ENCODE peak calls at places on chromosome 9, in seven cellular contexts. One of them, this sample, is unnamed.

GRCh38 chr9:114302727-114303126 is 20.2 kb upstream of the ORM1 start:
- DNase-seq in A673: no peak
- DNase-seq in colonic mucosa: peak
- DNase-seq in left ventricle myocardium inferior: no peak
- DNase-seq in pancreas: peak
- DNase-seq in upper lobe of right lung: peak
- DNase-seq in BE2C: no peak
- DNase-seq in this sample: no peak

GRCh38 chr9:33225319-33226152 is 14.4 kb upstream of the SPINK4 start:
- DNase-seq in BE2C: peak
- DNase-seq in left ventricle myocardium inferior: no peak
- DNase-seq in upper lobe of right lung: no peak
- DNase-seq in colonic mucosa: peak
- DNase-seq in pancreas: no peak
- DNase-seq in A673: peak
- DNase-seq in this sample: no peak

GRCh38 chr9:137032893-137033292 is 1.0 kb upstream of the FUT7 start:
- DNase-seq in pancreas: no peak
- DNase-seq in left ventricle myocardium inferior: peak
- DNase-seq in upper lobe of right lung: peak
- DNase-seq in colonic mucosa: no peak
- DNase-seq in BE2C: no peak
- DNase-seq in A673: no peak
- DNase-seq in this sample: no peak

GRCh38 chr9:38421498-38422211 is 2.6 kb downstream of the IGFBPL1 start:
- DNase-seq in BE2C: peak
- DNase-seq in left ventricle myocardium inferior: no peak
- DNase-seq in A673: peak
- DNase-seq in upper lobe of right lung: no peak
- DNase-seq in colonic mucosa: no peak
- DNase-seq in pancreas: no peak
- DNase-seq in this sample: no peak

GRCh38 chr9:3447143-3447542 is 78.7 kb downstream of the RFX3 start:
- DNase-seq in upper lobe of right lung: no peak
- DNase-seq in A673: no peak
- DNase-seq in colonic mucosa: no peak
- DNase-seq in left ventricle myocardium inferior: no peak
- DNase-seq in BE2C: no peak
- DNase-seq in pancreas: no peak
- DNase-seq in this sample: no peak

GRCh38 chr9:119951090-119951489 is 581.9 kb upstream of the BRINP1 start:
- DNase-seq in BE2C: no peak
- DNase-seq in left ventricle myocardium inferior: no peak
- DNase-seq in colonic mucosa: no peak
- DNase-seq in upper lobe of right lung: no peak
- DNase-seq in pancreas: no peak
- DNase-seq in A673: no peak
- DNase-seq in this sample: no peak

GRCh38 chr9:73006986-73007385 is 54.1 kb upstream of the ALDH1A1 start:
- DNase-seq in BE2C: no peak
- DNase-seq in upper lobe of right lung: no peak
- DNase-seq in pancreas: no peak
- DNase-seq in colonic mucosa: no peak
- DNase-seq in left ventricle myocardium inferior: no peak
- DNase-seq in A673: no peak
- DNase-seq in this sample: no peak

GRCh38 chr9:79026311-79026710 is 545.5 kb upstream of the TLE4 start:
- DNase-seq in colonic mucosa: no peak
- DNase-seq in A673: no peak
- DNase-seq in pancreas: no peak
- DNase-seq in upper lobe of right lung: no peak
- DNase-seq in left ventricle myocardium inferior: no peak
- DNase-seq in BE2C: no peak
- DNase-seq in this sample: no peak

GRCh38 chr9:134306583-134307222 is 19.6 kb upstream of the RXRA start:
- DNase-seq in upper lobe of right lung: peak
- DNase-seq in left ventricle myocardium inferior: peak
- DNase-seq in BE2C: no peak
- DNase-seq in pancreas: no peak
- DNase-seq in colonic mucosa: no peak
- DNase-seq in A673: no peak
- DNase-seq in this sample: peak

GRCh38 chr9:297104-297794 is 82.6 kb downstream of the DOCK8 start:
- DNase-seq in BE2C: no peak
- DNase-seq in colonic mucosa: peak
- DNase-seq in upper lobe of right lung: peak
- DNase-seq in left ventricle myocardium inferior: no peak
- DNase-seq in A673: no peak
- DNase-seq in pancreas: no peak
- DNase-seq in this sample: peak

GRCh38 chr9:68492801-68493200 is 47.9 kb downstream of the TMEM252 start:
- DNase-seq in colonic mucosa: no peak
- DNase-seq in left ventricle myocardium inferior: no peak
- DNase-seq in upper lobe of right lung: no peak
- DNase-seq in A673: no peak
- DNase-seq in pancreas: no peak
- DNase-seq in BE2C: no peak
- DNase-seq in this sample: no peak

GRCh38 chr9:69198526-69199250 is 24.6 kb downstream of the TJP2 start:
- DNase-seq in upper lobe of right lung: no peak
- DNase-seq in left ventricle myocardium inferior: no peak
- DNase-seq in pancreas: no peak
- DNase-seq in A673: no peak
- DNase-seq in BE2C: no peak
- DNase-seq in colonic mucosa: no peak
- DNase-seq in this sample: no peak

GRCh38 chr9:1125741-1126140 is 75.6 kb downstream of the DMRT2 start:
- DNase-seq in BE2C: no peak
- DNase-seq in left ventricle myocardium inferior: no peak
- DNase-seq in colonic mucosa: no peak
- DNase-seq in pancreas: no peak
- DNase-seq in A673: no peak
- DNase-seq in upper lobe of right lung: no peak
- DNase-seq in this sample: no peak

GRCh38 chr9:137313956-137314560 is 12.0 kb upstream of the NRARP start:
- DNase-seq in BE2C: no peak
- DNase-seq in colonic mucosa: no peak
- DNase-seq in left ventricle myocardium inferior: peak
- DNase-seq in upper lobe of right lung: peak
- DNase-seq in pancreas: peak
- DNase-seq in A673: no peak
- DNase-seq in this sample: peak

GRCh38 chr9:86965627-86966395 is 18.5 kb upstream of the GAS1 start:
- DNase-seq in left ventricle myocardium inferior: no peak
- DNase-seq in upper lobe of right lung: no peak
- DNase-seq in BE2C: no peak
- DNase-seq in colonic mucosa: no peak
- DNase-seq in A673: no peak
- DNase-seq in pancreas: no peak
- DNase-seq in this sample: no peak

GRCh38 chr9:114394523-114395193 is 6.9 kb upstream of the AKNA start:
- DNase-seq in colonic mucosa: no peak
- DNase-seq in BE2C: no peak
- DNase-seq in pancreas: no peak
- DNase-seq in A673: no peak
- DNase-seq in left ventricle myocardium inferior: no peak
- DNase-seq in upper lobe of right lung: no peak
- DNase-seq in this sample: peak

GRCh38 chr9:110897899-110898298 is 140.4 kb downstream of the LPAR1 start:
- DNase-seq in upper lobe of right lung: no peak
- DNase-seq in BE2C: no peak
- DNase-seq in A673: no peak
- DNase-seq in left ventricle myocardium inferior: no peak
- DNase-seq in colonic mucosa: no peak
- DNase-seq in pancreas: no peak
- DNase-seq in this sample: no peak

GRCh38 chr9:89872913-89873707 is 268.3 kb downstream of the GADD45G start:
- DNase-seq in A673: no peak
- DNase-seq in BE2C: no peak
- DNase-seq in colonic mucosa: no peak
- DNase-seq in upper lobe of right lung: peak
- DNase-seq in pancreas: no peak
- DNase-seq in left ventricle myocardium inferior: no peak
- DNase-seq in this sample: no peak

GRCh38 chr9:108045851-108046250 is 556.3 kb upstream of the KLF4 start:
- DNase-seq in A673: no peak
- DNase-seq in upper lobe of right lung: no peak
- DNase-seq in left ventricle myocardium inferior: no peak
- DNase-seq in pancreas: no peak
- DNase-seq in colonic mucosa: no peak
- DNase-seq in BE2C: no peak
- DNase-seq in this sample: no peak

GRCh38 chr9:89905628-89906338 is 301.0 kb downstream of the GADD45G start:
- DNase-seq in upper lobe of right lung: no peak
- DNase-seq in A673: no peak
- DNase-seq in left ventricle myocardium inferior: no peak
- DNase-seq in BE2C: no peak
- DNase-seq in pancreas: no peak
- DNase-seq in colonic mucosa: no peak
- DNase-seq in this sample: no peak

GRCh38 chr9:112032733-112033132 is 136.1 kb downstream of the UGCG start:
- DNase-seq in pancreas: no peak
- DNase-seq in BE2C: no peak
- DNase-seq in colonic mucosa: no peak
- DNase-seq in A673: peak
- DNase-seq in left ventricle myocardium inferior: no peak
- DNase-seq in upper lobe of right lung: no peak
- DNase-seq in this sample: no peak

GRCh38 chr9:16744386-16744785 is 126.1 kb downstream of the BNC2 start:
- DNase-seq in colonic mucosa: no peak
- DNase-seq in upper lobe of right lung: no peak
- DNase-seq in A673: no peak
- DNase-seq in pancreas: no peak
- DNase-seq in left ventricle myocardium inferior: no peak
- DNase-seq in BE2C: no peak
- DNase-seq in this sample: peak

GRCh38 chr9:6055213-6055612 is 39.8 kb upstream of the RANBP6 start:
- DNase-seq in A673: peak
- DNase-seq in pancreas: no peak
- DNase-seq in upper lobe of right lung: no peak
- DNase-seq in colonic mucosa: peak
- DNase-seq in left ventricle myocardium inferior: no peak
- DNase-seq in BE2C: peak
- DNase-seq in this sample: no peak
- TF ChIP-seq CTCF in A673: peak
- TF ChIP-seq CTCF in pancreas: peak
- TF ChIP-seq CTCF in upper lobe of right lung: peak
- TF ChIP-seq CTCF in colonic mucosa: peak
- TF ChIP-seq CTCF in left ventricle myocardium inferior: peak
- TF ChIP-seq CTCF in BE2C: peak
- TF ChIP-seq CTCF in this sample: no peak

GRCh38 chr9:132998861-132999635 is 20.6 kb downstream of the GFI1B start:
- DNase-seq in pancreas: no peak
- DNase-seq in BE2C: no peak
- DNase-seq in upper lobe of right lung: no peak
- DNase-seq in A673: no peak
- DNase-seq in colonic mucosa: no peak
- DNase-seq in left ventricle myocardium inferior: no peak
- DNase-seq in this sample: no peak
- H3K4me3 ChIP-seq in pancreas: no peak
- H3K4me3 ChIP-seq in BE2C: no peak
- H3K4me3 ChIP-seq in upper lobe of right lung: no peak
- H3K4me3 ChIP-seq in A673: no peak
- H3K4me3 ChIP-seq in colonic mucosa: no peak
- H3K4me3 ChIP-seq in left ventricle myocardium inferior: no peak
- H3K4me3 ChIP-seq in this sample: no peak

DNA sequence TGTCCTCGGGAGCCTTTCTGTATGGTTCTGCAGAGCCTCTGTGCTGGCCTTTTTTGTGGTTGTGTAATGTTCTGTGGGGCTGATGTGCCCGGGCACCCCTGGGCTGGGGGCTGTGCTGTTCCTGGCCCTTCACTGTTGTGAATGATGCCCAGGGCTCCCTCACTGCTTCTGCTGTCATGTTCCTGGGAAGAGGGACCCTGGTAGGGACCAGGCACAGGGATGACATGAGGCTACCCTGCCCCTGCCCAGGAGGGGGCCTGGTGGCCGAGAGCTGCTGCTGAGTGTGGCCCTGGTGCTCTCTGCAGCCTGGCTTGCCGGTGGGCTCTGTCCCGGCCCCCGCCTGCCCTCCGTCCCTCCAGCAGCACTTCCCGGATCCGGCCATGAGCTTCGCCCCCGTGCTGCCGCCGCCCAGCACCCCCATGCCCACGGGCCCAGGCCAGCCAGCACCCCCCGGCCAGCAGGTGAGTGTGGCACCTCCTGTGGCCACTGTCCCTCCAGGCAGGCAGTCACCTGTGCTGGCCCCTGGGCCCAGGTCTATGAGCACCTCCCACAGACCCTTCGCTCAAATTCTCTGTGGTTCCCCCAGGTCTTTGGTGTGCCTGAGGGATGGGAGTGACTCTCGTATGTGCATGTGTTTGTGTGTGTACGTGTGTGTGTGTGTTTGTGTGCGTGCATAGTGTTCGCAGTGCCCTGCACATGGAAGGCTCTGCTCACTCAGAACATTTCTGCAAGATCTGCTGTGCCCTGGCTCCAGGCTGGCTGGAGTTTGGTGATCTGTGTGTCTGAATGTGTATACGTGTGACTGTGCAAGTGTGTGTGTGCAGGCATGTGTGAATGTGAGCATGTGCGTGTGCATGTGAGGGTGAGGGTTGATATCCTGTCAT is 72.3 kb downstream of the WNK2 start:
- DNase-seq in left ventricle myocardium inferior: no peak
- DNase-seq in A673: no peak
- DNase-seq in upper lobe of right lung: peak
- DNase-seq in BE2C: no peak
- DNase-seq in colonic mucosa: peak
- DNase-seq in pancreas: no peak
- DNase-seq in this sample: no peak
- TF ChIP-seq CTCF in left ventricle myocardium inferior: no peak
- TF ChIP-seq CTCF in A673: no peak
- TF ChIP-seq CTCF in upper lobe of right lung: no peak
- TF ChIP-seq CTCF in BE2C: no peak
- TF ChIP-seq CTCF in colonic mucosa: no peak
- TF ChIP-seq CTCF in pancreas: no peak
- TF ChIP-seq CTCF in this sample: no peak

DNA sequence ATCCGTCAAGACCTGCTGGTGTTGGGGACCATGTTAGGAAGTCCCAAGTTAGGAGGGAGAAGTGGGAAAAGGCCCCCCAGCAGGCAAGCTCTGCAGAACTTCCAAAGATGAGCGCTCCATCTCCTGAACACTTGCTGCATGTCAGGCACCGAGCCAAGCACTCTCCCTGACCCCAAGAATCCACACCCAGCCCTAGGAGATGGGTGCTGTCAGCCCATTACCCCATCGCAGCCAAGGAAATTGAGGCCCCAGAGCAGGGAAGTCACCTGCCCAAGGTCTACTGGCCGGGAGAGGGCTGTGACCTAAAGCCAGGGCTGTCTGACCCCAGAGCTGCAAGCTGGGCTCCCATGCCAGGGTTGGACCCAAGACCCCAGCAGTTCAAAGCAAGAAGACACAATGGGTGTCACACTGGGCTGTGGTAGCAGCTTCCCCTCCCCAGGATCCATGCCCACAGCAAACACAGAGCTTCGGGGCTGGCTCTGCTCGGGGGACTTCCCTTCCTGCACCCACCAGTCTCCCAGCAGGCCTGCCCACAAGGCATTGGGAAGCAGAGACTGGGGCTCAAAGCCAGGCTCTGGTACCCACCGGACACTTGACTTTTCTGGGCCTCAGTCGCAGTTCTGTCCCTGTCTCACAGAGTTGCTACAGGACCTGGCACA is 13.5 kb downstream of the EEIG1 start:
- DNase-seq in colonic mucosa: no peak
- DNase-seq in pancreas: peak
- DNase-seq in BE2C: no peak
- DNase-seq in A673: no peak
- DNase-seq in upper lobe of right lung: no peak
- DNase-seq in left ventricle myocardium inferior: peak
- DNase-seq in this sample: no peak
- H3K4me3 ChIP-seq in colonic mucosa: no peak
- H3K4me3 ChIP-seq in pancreas: no peak
- H3K4me3 ChIP-seq in BE2C: no peak
- H3K4me3 ChIP-seq in A673: no peak
- H3K4me3 ChIP-seq in upper lobe of right lung: no peak
- H3K4me3 ChIP-seq in left ventricle myocardium inferior: no peak
- H3K4me3 ChIP-seq in this sample: no peak

This sample was measured in mucosa of descending colon.